ENCODE peak calls at places on chromosomes 6 and 20, in eight cellular contexts. One of them, this sample, is unnamed. For H3K36me3, the result is how much of the 10 kb centered on the place peaks cover.

GRCh38 chr6:126228001-126228791 is 111.7 kb upstream of the CENPW start:
- DNase-seq in CD4-positive, alpha-beta memory T cell: no peak
- DNase-seq in CD8-positive, alpha-beta memory T cell: no peak
- DNase-seq in GM23248: no peak
- DNase-seq in left ventricle myocardium inferior: no peak
- DNase-seq in heart right ventricle: no peak
- DNase-seq in heart left ventricle: no peak
- DNase-seq in pancreas: no peak
- DNase-seq in this sample: no peak

GRCh38 chr6:123965894-123966293 is 162.2 kb downstream of the NKAIN2 start:
- DNase-seq in heart left ventricle: no peak
- DNase-seq in pancreas: no peak
- DNase-seq in CD8-positive, alpha-beta memory T cell: no peak
- DNase-seq in heart right ventricle: peak
- DNase-seq in GM23248: peak
- DNase-seq in CD4-positive, alpha-beta memory T cell: no peak
- DNase-seq in left ventricle myocardium inferior: no peak
- DNase-seq in this sample: no peak

GRCh38 chr20:46007671-46008070 is 1.0 kb upstream of the MMP9 start:
- DNase-seq in pancreas: no peak
- DNase-seq in heart right ventricle: no peak
- DNase-seq in CD8-positive, alpha-beta memory T cell: no peak
- DNase-seq in GM23248: no peak
- DNase-seq in left ventricle myocardium inferior: no peak
- DNase-seq in heart left ventricle: no peak
- DNase-seq in CD4-positive, alpha-beta memory T cell: no peak
- DNase-seq in this sample: no peak

GRCh38 chr6:45884336-45884735 is 131.3 kb downstream of the CLIC5 start:
- DNase-seq in left ventricle myocardium inferior: no peak
- DNase-seq in GM23248: no peak
- DNase-seq in pancreas: no peak
- DNase-seq in heart left ventricle: no peak
- DNase-seq in CD8-positive, alpha-beta memory T cell: no peak
- DNase-seq in heart right ventricle: no peak
- DNase-seq in CD4-positive, alpha-beta memory T cell: no peak
- DNase-seq in this sample: no peak

GRCh38 chr6:129678463-129678862 is 31.5 kb downstream of the ARHGAP18 start:
- DNase-seq in CD8-positive, alpha-beta memory T cell: no peak
- DNase-seq in GM23248: peak
- DNase-seq in pancreas: no peak
- DNase-seq in heart right ventricle: no peak
- DNase-seq in CD4-positive, alpha-beta memory T cell: no peak
- DNase-seq in heart left ventricle: no peak
- DNase-seq in left ventricle myocardium inferior: no peak
- DNase-seq in this sample: no peak

GRCh38 chr6:141426400-141426980 is 706.2 kb upstream of the GJE1 start:
- DNase-seq in heart right ventricle: no peak
- DNase-seq in CD8-positive, alpha-beta memory T cell: no peak
- DNase-seq in left ventricle myocardium inferior: no peak
- DNase-seq in GM23248: peak
- DNase-seq in CD4-positive, alpha-beta memory T cell: no peak
- DNase-seq in heart left ventricle: no peak
- DNase-seq in pancreas: no peak
- DNase-seq in this sample: no peak

GRCh38 chr20:31594558-31595379 is 10.3 kb upstream of the ID1 start:
- DNase-seq in heart left ventricle: peak
- DNase-seq in GM23248: no peak
- DNase-seq in left ventricle myocardium inferior: peak
- DNase-seq in heart right ventricle: peak
- DNase-seq in CD4-positive, alpha-beta memory T cell: no peak
- DNase-seq in CD8-positive, alpha-beta memory T cell: no peak
- DNase-seq in pancreas: no peak
- DNase-seq in this sample: peak

GRCh38 chr20:24969203-24970029 is 20.3 kb downstream of the CST7 start:
- DNase-seq in heart right ventricle: no peak
- DNase-seq in heart left ventricle: no peak
- DNase-seq in CD8-positive, alpha-beta memory T cell: no peak
- DNase-seq in GM23248: no peak
- DNase-seq in left ventricle myocardium inferior: no peak
- DNase-seq in CD4-positive, alpha-beta memory T cell: no peak
- DNase-seq in pancreas: no peak
- DNase-seq in this sample: no peak

GRCh38 chr6:44645276-44645675 is 257.8 kb downstream of the CDC5L start:
- DNase-seq in heart right ventricle: no peak
- DNase-seq in GM23248: no peak
- DNase-seq in left ventricle myocardium inferior: no peak
- DNase-seq in heart left ventricle: no peak
- DNase-seq in CD4-positive, alpha-beta memory T cell: no peak
- DNase-seq in pancreas: no peak
- DNase-seq in CD8-positive, alpha-beta memory T cell: no peak
- DNase-seq in this sample: no peak

GRCh38 chr6:108874470-108875160 is 26.4 kb downstream of the ARMC2 start:
- DNase-seq in CD4-positive, alpha-beta memory T cell: peak
- DNase-seq in CD8-positive, alpha-beta memory T cell: peak
- DNase-seq in heart left ventricle: no peak
- DNase-seq in GM23248: peak
- DNase-seq in pancreas: no peak
- DNase-seq in left ventricle myocardium inferior: no peak
- DNase-seq in heart right ventricle: no peak
- DNase-seq in this sample: no peak

GRCh38 chr20:23101696-23102095 is 15.6 kb upstream of the CD93 start:
- DNase-seq in left ventricle myocardium inferior: no peak
- DNase-seq in GM23248: no peak
- DNase-seq in heart right ventricle: no peak
- DNase-seq in CD4-positive, alpha-beta memory T cell: no peak
- DNase-seq in heart left ventricle: no peak
- DNase-seq in CD8-positive, alpha-beta memory T cell: no peak
- DNase-seq in pancreas: no peak
- DNase-seq in this sample: peak

GRCh38 chr6:133236898-133237297 is 4.3 kb upstream of the EYA4 start:
- DNase-seq in pancreas: no peak
- DNase-seq in heart left ventricle: no peak
- DNase-seq in heart right ventricle: no peak
- DNase-seq in left ventricle myocardium inferior: no peak
- DNase-seq in GM23248: peak
- DNase-seq in CD4-positive, alpha-beta memory T cell: no peak
- DNase-seq in CD8-positive, alpha-beta memory T cell: no peak
- DNase-seq in this sample: no peak

GRCh38 chr6:130076512-130076911 is 58.1 kb downstream of the L3MBTL3 start:
- DNase-seq in heart right ventricle: no peak
- DNase-seq in GM23248: peak
- DNase-seq in CD8-positive, alpha-beta memory T cell: no peak
- DNase-seq in CD4-positive, alpha-beta memory T cell: no peak
- DNase-seq in heart left ventricle: no peak
- DNase-seq in left ventricle myocardium inferior: no peak
- DNase-seq in pancreas: no peak
- DNase-seq in this sample: no peak

GRCh38 chr6:15800821-15801617 is 138.2 kb upstream of the DTNBP1 start:
- DNase-seq in heart right ventricle: no peak
- DNase-seq in CD4-positive, alpha-beta memory T cell: no peak
- DNase-seq in pancreas: no peak
- DNase-seq in GM23248: peak
- DNase-seq in CD8-positive, alpha-beta memory T cell: no peak
- DNase-seq in left ventricle myocardium inferior: no peak
- DNase-seq in heart left ventricle: no peak
- DNase-seq in this sample: no peak

GRCh38 chr6:37980222-37980595 is 160.7 kb downstream of the ZFAND3 start:
- DNase-seq in heart left ventricle: no peak
- DNase-seq in pancreas: no peak
- DNase-seq in left ventricle myocardium inferior: no peak
- DNase-seq in CD4-positive, alpha-beta memory T cell: no peak
- DNase-seq in heart right ventricle: no peak
- DNase-seq in CD8-positive, alpha-beta memory T cell: no peak
- DNase-seq in GM23248: no peak
- DNase-seq in this sample: no peak

GRCh38 chr6:28673800-28674671 is 148.4 kb downstream of the GPX5 start:
- DNase-seq in heart left ventricle: no peak
- DNase-seq in left ventricle myocardium inferior: no peak
- DNase-seq in pancreas: no peak
- DNase-seq in CD8-positive, alpha-beta memory T cell: no peak
- DNase-seq in CD4-positive, alpha-beta memory T cell: no peak
- DNase-seq in GM23248: peak
- DNase-seq in heart right ventricle: no peak
- DNase-seq in this sample: no peak

GRCh38 chr20:48626938-48627736 is 200.7 kb downstream of the PREX1 start:
- DNase-seq in GM23248: no peak
- DNase-seq in heart right ventricle: no peak
- DNase-seq in left ventricle myocardium inferior: no peak
- DNase-seq in pancreas: no peak
- DNase-seq in CD8-positive, alpha-beta memory T cell: no peak
- DNase-seq in heart left ventricle: no peak
- DNase-seq in CD4-positive, alpha-beta memory T cell: no peak
- DNase-seq in this sample: peak

GRCh38 chr20:48626226-48626937 is 201.4 kb downstream of the PREX1 start:
- DNase-seq in left ventricle myocardium inferior: no peak
- DNase-seq in heart right ventricle: no peak
- DNase-seq in CD4-positive, alpha-beta memory T cell: no peak
- DNase-seq in CD8-positive, alpha-beta memory T cell: no peak
- DNase-seq in heart left ventricle: no peak
- DNase-seq in pancreas: no peak
- DNase-seq in GM23248: no peak
- DNase-seq in this sample: peak

GRCh38 chr20:48624315-48625020 is 203.3 kb downstream of the PREX1 start:
- DNase-seq in pancreas: no peak
- DNase-seq in GM23248: no peak
- DNase-seq in left ventricle myocardium inferior: no peak
- DNase-seq in CD8-positive, alpha-beta memory T cell: no peak
- DNase-seq in heart right ventricle: no peak
- DNase-seq in heart left ventricle: no peak
- DNase-seq in CD4-positive, alpha-beta memory T cell: no peak
- DNase-seq in this sample: peak

GRCh38 chr20:48623906-48624265 is 203.9 kb downstream of the PREX1 start:
- DNase-seq in CD8-positive, alpha-beta memory T cell: no peak
- DNase-seq in pancreas: no peak
- DNase-seq in heart right ventricle: no peak
- DNase-seq in left ventricle myocardium inferior: no peak
- DNase-seq in heart left ventricle: no peak
- DNase-seq in CD4-positive, alpha-beta memory T cell: no peak
- DNase-seq in GM23248: no peak
- DNase-seq in this sample: peak

DNA sequence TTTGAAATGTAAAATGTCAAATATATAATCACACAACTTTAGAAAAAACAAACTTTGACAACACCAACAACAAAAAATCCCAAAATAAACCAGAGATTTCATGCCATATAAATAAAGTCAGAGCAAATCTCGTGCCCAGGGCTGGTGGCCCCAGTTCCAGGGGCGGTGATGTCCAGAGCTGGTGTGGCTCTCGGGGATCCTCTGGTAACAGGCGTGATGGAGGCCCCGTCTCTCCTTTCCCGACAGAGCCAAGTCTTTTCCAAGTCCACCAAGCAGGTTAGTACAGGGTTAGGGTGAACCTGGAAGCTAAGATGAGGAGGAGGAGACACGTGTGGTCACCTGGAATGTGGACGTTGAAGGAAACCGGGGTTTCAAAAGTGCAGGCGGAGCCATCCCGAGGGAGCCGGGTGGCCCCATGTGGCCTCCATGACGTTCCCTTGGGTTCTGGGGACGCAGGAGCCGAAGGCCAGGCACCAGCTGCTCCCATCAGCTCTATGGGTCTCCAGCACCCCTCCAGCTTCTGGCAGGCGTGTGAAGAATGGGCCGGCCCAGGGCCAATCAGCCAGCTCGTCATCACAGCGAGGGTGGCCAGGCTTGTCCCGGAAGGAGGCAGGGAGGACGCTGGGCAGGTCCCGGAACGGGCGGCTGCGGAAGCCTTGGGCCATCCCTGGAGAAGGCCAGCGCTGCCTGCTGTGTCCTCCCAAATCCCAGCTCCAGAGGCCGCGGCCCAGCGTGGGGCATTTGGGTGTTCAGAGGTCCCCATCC is 202.5 kb downstream of the PREX1 start:
- DNase-seq in heart left ventricle: no peak
- DNase-seq in CD8-positive, alpha-beta memory T cell: no peak
- DNase-seq in left ventricle myocardium inferior: no peak
- DNase-seq in heart right ventricle: no peak
- DNase-seq in CD4-positive, alpha-beta memory T cell: no peak
- DNase-seq in GM23248: no peak
- DNase-seq in pancreas: no peak
- DNase-seq in this sample: peak
- H3K36me3 ChIP-seq in heart left ventricle: under half
- H3K36me3 ChIP-seq in CD8-positive, alpha-beta memory T cell: under half
- H3K36me3 ChIP-seq in left ventricle myocardium inferior: under half
- H3K36me3 ChIP-seq in heart right ventricle: half or more
- H3K36me3 ChIP-seq in CD4-positive, alpha-beta memory T cell: half or more
- H3K36me3 ChIP-seq in GM23248: under half
- H3K36me3 ChIP-seq in pancreas: under half
- H3K36me3 ChIP-seq in this sample: under half

GRCh38 chr20:10639051-10639761 is 34.6 kb downstream of the JAG1 start:
- DNase-seq in pancreas: no peak
- DNase-seq in GM23248: no peak
- DNase-seq in left ventricle myocardium inferior: no peak
- DNase-seq in heart right ventricle: no peak
- DNase-seq in CD8-positive, alpha-beta memory T cell: no peak
- DNase-seq in CD4-positive, alpha-beta memory T cell: no peak
- DNase-seq in heart left ventricle: no peak
- DNase-seq in this sample: peak
- H3K27ac ChIP-seq in pancreas: peak
- H3K27ac ChIP-seq in GM23248: no peak
- H3K27ac ChIP-seq in left ventricle myocardium inferior: peak
- H3K27ac ChIP-seq in heart right ventricle: peak
- H3K27ac ChIP-seq in CD8-positive, alpha-beta memory T cell: no peak
- H3K27ac ChIP-seq in CD4-positive, alpha-beta memory T cell: no peak
- H3K27ac ChIP-seq in heart left ventricle: peak
- H3K27ac ChIP-seq in this sample: no peak

GRCh38 chr6:148441454-148441911 is 98.8 kb downstream of the SASH1 start:
- DNase-seq in CD4-positive, alpha-beta memory T cell: no peak
- DNase-seq in left ventricle myocardium inferior: no peak
- DNase-seq in heart right ventricle: no peak
- DNase-seq in CD8-positive, alpha-beta memory T cell: no peak
- DNase-seq in GM23248: peak
- DNase-seq in heart left ventricle: no peak
- DNase-seq in pancreas: no peak
- DNase-seq in this sample: no peak
- H3K4me3 ChIP-seq in CD4-positive, alpha-beta memory T cell: no peak
- H3K4me3 ChIP-seq in left ventricle myocardium inferior: no peak
- H3K4me3 ChIP-seq in heart right ventricle: no peak
- H3K4me3 ChIP-seq in CD8-positive, alpha-beta memory T cell: no peak
- H3K4me3 ChIP-seq in GM23248: peak
- H3K4me3 ChIP-seq in heart left ventricle: no peak
- H3K4me3 ChIP-seq in pancreas: no peak
- H3K4me3 ChIP-seq in this sample: no peak

DNA sequence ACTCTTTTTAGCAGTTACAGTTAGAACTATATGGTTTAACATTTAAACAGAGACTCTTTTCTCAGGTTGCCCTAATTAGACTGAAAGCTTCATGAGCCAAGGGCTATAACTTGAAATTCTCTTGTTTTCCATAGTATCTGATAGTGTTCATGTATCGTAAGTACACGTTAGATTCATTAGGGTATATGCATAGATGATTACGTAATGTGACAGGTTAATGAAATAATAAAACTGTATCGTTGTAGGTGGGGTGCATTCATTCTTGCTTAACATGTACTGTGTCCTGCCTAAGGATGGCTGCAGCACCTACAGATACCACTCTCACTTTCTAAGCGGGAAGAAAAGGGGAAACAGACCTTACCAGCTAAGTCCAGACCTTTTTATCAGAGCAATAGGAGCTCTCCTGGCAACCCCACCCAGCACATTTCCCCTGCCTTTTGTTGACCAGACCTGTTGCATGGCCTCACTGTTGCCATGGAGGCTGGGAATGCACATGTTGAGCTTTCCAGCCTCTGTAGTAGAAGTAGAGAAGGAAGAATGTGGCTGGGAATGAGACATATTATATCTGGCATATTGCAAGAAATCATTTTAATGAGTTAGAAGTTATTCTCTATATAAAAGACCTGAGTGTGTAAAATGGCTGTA is 83.0 kb downstream of the MAP3K4 start:
- DNase-seq in heart left ventricle: peak
- DNase-seq in heart right ventricle: no peak
- DNase-seq in left ventricle myocardium inferior: no peak
- DNase-seq in CD4-positive, alpha-beta memory T cell: no peak
- DNase-seq in pancreas: no peak
- DNase-seq in CD8-positive, alpha-beta memory T cell: no peak
- DNase-seq in GM23248: no peak
- DNase-seq in this sample: no peak
- H3K36me3 ChIP-seq in heart left ventricle: half or more
- H3K36me3 ChIP-seq in heart right ventricle: half or more
- H3K36me3 ChIP-seq in left ventricle myocardium inferior: under half
- H3K36me3 ChIP-seq in CD4-positive, alpha-beta memory T cell: under half
- H3K36me3 ChIP-seq in pancreas: under half
- H3K36me3 ChIP-seq in CD8-positive, alpha-beta memory T cell: under half
- H3K36me3 ChIP-seq in GM23248: under half
- H3K36me3 ChIP-seq in this sample: under half